ENCODE peak calls at places on chromosomes 11 and 22, in nine cellular contexts. K, Y, Q, G, T, B, L, A and Z are unnamed samples.

GRCh38 chr22:40196628-40197027 is 18.9 kb downstream of the TNRC6B start:
- DNase-seq in Y (peak), B (no peak), Q (no peak), G (peak), T (peak), A (peak), L (peak), K (no peak), Z (no peak)

GRCh38 chr22:17199131-17199731 is 20.0 kb downstream of the ADA2 start:
- DNase-seq in K (no peak), Q (peak), G (peak), Y (peak), B (no peak), A (no peak), L (peak), T (peak), Z (peak)

GRCh38 chr11:66863428-66864125 is 6.7 kb downstream of the LRFN4 start:
- DNase-seq in L (no peak), A (no peak), K (no peak), B (no peak), G (no peak), Q (no peak), Y (no peak), T (no peak), Z (no peak)

GRCh38 chr22:46969961-46970360 is 207.5 kb downstream of the TBC1D22A start:
- DNase-seq in T (no peak), Q (no peak), Y (no peak), B (no peak), G (no peak), A (no peak), L (no peak), K (no peak), Z (no peak)

GRCh38 chr11:128135451-128135850 is 451.9 kb downstream of the ETS1 start:
- DNase-seq in K (no peak), B (no peak), Q (no peak), T (no peak), A (no peak), G (peak), Y (no peak), L (no peak), Z (no peak)

GRCh38 chr11:43021466-43021865 is 290.3 kb upstream of the API5 start:
- DNase-seq in K (peak), Q (peak), G (no peak), Y (no peak), T (no peak), L (no peak), B (no peak), A (no peak), Z (peak)

GRCh38 chr22:31244044-31244942 is 32.2 kb downstream of the LIMK2 start:
- DNase-seq in T (peak), G (peak), Y (peak), K (no peak), Q (no peak), L (peak), B (no peak), A (no peak), Z (no peak)

GRCh38 chr11:111327908-111328624 is 29.7 kb downstream of the POU2AF3 start:
- DNase-seq in A (no peak), K (no peak), L (no peak), B (no peak), Q (no peak), G (no peak), T (peak), Y (no peak), Z (peak)

GRCh38 chr11:88575876-88576275 is 238.3 kb upstream of the CTSC start:
- DNase-seq in L (no peak), K (no peak), B (no peak), Y (no peak), A (no peak), T (no peak), Q (no peak), G (no peak), Z (no peak)

GRCh38 chr11:1047576-1048156 is 11.1 kb upstream of the MUC6 start:
- DNase-seq in Q (no peak), T (no peak), B (no peak), Y (no peak), G (no peak), L (no peak), K (no peak), A (no peak), Z (no peak)

GRCh38 chr22:36175892-36176291 is 15.3 kb upstream of the APOL3 start:
- DNase-seq in T (no peak), K (no peak), L (no peak), Y (no peak), G (no peak), Q (no peak), A (no peak), B (no peak), Z (no peak)

GRCh38 chr22:44355688-44356070 is 42.9 kb upstream of the SHISAL1 start:
- DNase-seq in G (no peak), L (no peak), Q (no peak), T (no peak), Y (no peak), K (no peak), B (no peak), A (no peak), Z (no peak)

GRCh38 chr11:132202621-132203020 is 832.2 kb downstream of the NTM start:
- DNase-seq in Q (no peak), L (no peak), K (no peak), A (no peak), G (peak), T (peak), Y (peak), B (no peak), Z (no peak)

GRCh38 chr11:105589346-105589745 is 20.5 kb upstream of the GRIA4 start:
- DNase-seq in Y (no peak), T (no peak), Q (no peak), A (no peak), B (no peak), L (no peak), G (no peak), K (no peak), Z (no peak)

GRCh38 chr11:14270690-14271542 is 88.1 kb downstream of the RRAS2 start:
- DNase-seq in G (no peak), K (peak), A (no peak), Q (no peak), B (peak), L (no peak), Y (no peak), T (no peak), Z (peak)